ENCODE peak calls at places on chromosomes 1 and 21, in seven cellular contexts. B is heart right ventricle, N is H9, P is lower lobe of right lung, X is pancreas, A is ascending aorta, L is spleen. V is an unnamed sample.
A peak's percentile ranks its signal among the peaks of the same experiment; 100 is the strongest.

GRCh38 chr1:229029644-229030235 is 241.2 kb upstream of the RAB4A start:
- DNase-seq in B (no peak), P (no peak), X (no peak), N (no peak), A (no peak), L (no peak), V (no peak)

GRCh38 chr1:221429262-221429661 is 312.6 kb downstream of the DUSP10 start:
- DNase-seq in A (no peak), P (no peak), L (no peak), B (no peak), N (no peak), X (no peak), V (no peak)

GRCh38 chr1:151815716-151816327 is 10.6 kb upstream of the LINGO4 start:
- DNase-seq in P (no peak), A (no peak), B (no peak), N (no peak), X (no peak), L (peak; percentile 81), V (no peak)

GRCh38 chr1:241688940-241689368 is 36.9 kb downstream of the WDR64 start:
- DNase-seq in N (no peak), B (no peak), L (no peak), A (no peak), P (no peak), X (no peak), V (no peak)

GRCh38 chr1:58650141-58650540 is 49.7 kb downstream of the MYSM1 start:
- DNase-seq in X (no peak), L (no peak), B (no peak), N (no peak), P (no peak), A (no peak), V (no peak)

GRCh38 chr1:145729196-145729595 is 9.9 kb downstream of the CD160 start:
- DNase-seq in P (no peak), L (no peak), A (no peak), X (no peak), N (no peak), B (no peak), V (no peak)

GRCh38 chr1:4768553-4768952 is 114.1 kb downstream of the AJAP1 start:
- DNase-seq in N (no peak), B (no peak), X (no peak), L (peak; percentile 39), A (no peak), P (no peak), V (no peak)

GRCh38 chr1:43671626-43672330 is 21.8 kb downstream of the KDM4A start:
- DNase-seq in B (no peak), N (no peak), L (no peak), X (no peak), P (no peak), A (no peak), V (no peak)

GRCh38 chr1:95146637-95147036 is 29.5 kb downstream of the TLCD4 start:
- DNase-seq in P (no peak), L (no peak), B (no peak), A (no peak), X (no peak), N (no peak), V (no peak)

GRCh38 chr1:20481158-20481617 is 4.8 kb downstream of the CAMK2N1 start:
- DNase-seq in N (no peak), P (no peak), X (no peak), L (no peak), A (no peak), B (no peak), V (no peak)

GRCh38 chr1:78348526-78349284 is 142.1 kb upstream of the PTGFR start:
- DNase-seq in P (no peak), L (no peak), N (no peak), A (no peak), X (no peak), B (no peak), V (no peak)

GRCh38 chr1:116258668-116259419 is 114.2 kb upstream of the ATP1A1 start:
- DNase-seq in N (no peak), A (no peak), X (no peak), L (no peak), B (no peak), P (no peak), V (no peak)

GRCh38 chr1:209937996-209938959 is at the start of gene SYT14:
- DNase-seq in P (no peak), A (no peak), B (no peak), N (peak; percentile 84), X (peak; percentile 15), L (no peak), V (no peak)

GRCh38 chr21:46127239-46128105 is 27.9 kb downstream of the FTCD start:
- DNase-seq in L (peak; percentile 67), B (no peak), X (no peak), A (peak; percentile 63), N (no peak), P (peak; percentile 40), V (no peak)

GRCh38 chr1:53431725-53432306 is 27.4 kb upstream of the DMRTB1 start:
- DNase-seq in A (no peak), L (no peak), P (no peak), B (no peak), N (no peak), X (no peak), V (no peak)

GRCh38 chr1:10539411-10540043 is 64.8 kb downstream of the PEX14 start:
- DNase-seq in X (no peak), A (no peak), N (no peak), L (no peak), B (no peak), P (no peak), V (no peak)

GRCh38 chr1:200079576-200079975 is 52.1 kb downstream of the NR5A2 start:
- DNase-seq in P (no peak), B (no peak), A (no peak), N (no peak), L (no peak), X (no peak), V (no peak)

GRCh38 chr1:174726167-174726879 is 273.4 kb upstream of the CACYBP start:
- DNase-seq in A (no peak), N (no peak), P (no peak), X (no peak), B (no peak), L (no peak), V (no peak)

GRCh38 chr1:55437692-55438091 is 222.5 kb upstream of the USP24 start:
- DNase-seq in X (no peak), L (no peak), N (no peak), A (no peak), B (no peak), P (no peak), V (no peak)

GRCh38 chr1:182993746-182994145 is 29.5 kb upstream of the LAMC1 start:
- DNase-seq in A (no peak), P (no peak), X (no peak), B (no peak), N (no peak), L (no peak), V (no peak)

GRCh38 chr1:51651552-51651942 is 34.7 kb downstream of the OSBPL9 start:
- DNase-seq in X (no peak), A (no peak), N (no peak), B (no peak), P (no peak), L (no peak), V (no peak)

GRCh38 chr1:30748699-30749401 is 8.7 kb downstream of the LAPTM5 start:
- DNase-seq in B (no peak), X (no peak), A (no peak), P (peak; percentile 45), L (peak; percentile 75), N (no peak), V (no peak)
- H3K4me1 ChIP-seq in B (no peaks in the 10 kb centered on the region), X (no peaks in the 10 kb centered on the region), A (no peaks in the 10 kb centered on the region), P (peaks cover 94% of the 10 kb centered on the region), L (peaks cover 100% of the 10 kb centered on the region), N (no peaks in the 10 kb centered on the region), V (peaks cover 95% of the 10 kb centered on the region)

DNA sequence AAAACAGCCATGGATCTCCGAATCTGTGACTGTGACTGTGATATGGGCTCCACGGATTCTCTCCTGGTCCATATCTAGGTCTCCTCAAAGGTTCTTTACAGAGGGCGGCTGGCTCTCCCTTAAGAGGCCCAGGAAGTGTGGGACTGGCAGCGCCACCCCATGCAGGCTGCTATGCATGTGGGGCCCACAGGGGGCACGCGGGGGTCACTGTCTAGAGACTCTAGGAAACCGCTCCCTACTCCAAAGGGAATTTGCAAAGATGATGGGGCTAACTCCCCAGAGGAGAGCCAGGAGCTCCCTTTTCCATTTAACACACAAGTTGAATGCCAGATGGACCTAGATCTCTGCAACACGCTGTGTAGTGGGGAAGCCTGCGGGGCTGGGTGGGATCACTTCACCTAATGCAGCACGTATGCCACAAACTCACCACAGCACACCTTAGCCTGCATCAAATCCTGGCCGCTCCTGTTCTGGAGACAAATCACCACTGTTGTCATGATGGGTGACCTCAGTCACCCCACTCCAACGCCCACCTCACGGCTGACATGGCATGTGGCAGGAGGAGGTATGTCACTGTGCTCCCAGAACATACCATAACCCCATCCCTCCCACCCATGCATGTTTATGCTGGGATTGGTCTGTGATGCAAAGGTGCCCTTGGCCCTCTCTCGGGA is 61.7 kb downstream of the SLC45A1 start:
- DNase-seq in B (no peak), N (no peak), A (no peak), P (no peak), L (no peak), X (no peak), V (no peak)
- TF ChIP-seq CTCF in B (no peak), N (peak; percentile 23), A (no peak), P (no peak), L (no peak), X (no peak), V (no peak)

DNA sequence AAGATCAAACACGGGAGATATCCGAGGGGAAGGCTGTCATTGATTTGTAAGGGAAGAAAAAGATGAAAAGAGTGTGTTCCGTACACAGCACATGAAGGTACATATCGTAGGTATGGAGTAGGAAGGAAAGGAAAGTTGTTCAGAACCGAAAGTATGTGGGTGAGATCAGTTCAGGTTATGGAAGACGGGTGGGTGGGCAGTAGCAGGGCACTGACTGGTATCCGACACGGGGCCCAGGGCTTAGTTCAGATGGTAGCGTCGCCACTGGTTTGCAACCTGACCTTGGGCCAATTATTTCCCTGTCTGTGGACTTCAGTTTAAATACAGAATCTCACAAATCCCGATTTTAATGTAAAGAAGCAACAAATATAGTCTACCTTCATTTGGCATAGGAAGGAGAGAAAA is 27.8 kb upstream of the A3GALT2 start:
- DNase-seq in N (no peak), X (no peak), P (no peak), L (peak; percentile 76), A (no peak), B (no peak), V (no peak)
- H3K4me1 ChIP-seq in N (no peaks in the 10 kb centered on the region), X (peaks cover 11% of the 10 kb centered on the region), P (peaks cover 58% of the 10 kb centered on the region), L (peaks cover 67% of the 10 kb centered on the region), A (peaks cover 12% of the 10 kb centered on the region), B (peaks cover 54% of the 10 kb centered on the region), V (peaks cover 31% of the 10 kb centered on the region)

GRCh38 chr1:246527402-246528088 is 20.5 kb upstream of the SMYD3 start:
- DNase-seq in A (no peak), X (no peak), N (no peak), P (no peak), L (no peak), B (no peak), V (no peak)

GRCh38 chr1:246530482-246530881 is 23.4 kb upstream of the SMYD3 start:
- DNase-seq in L (no peak), A (no peak), B (no peak), X (no peak), N (no peak), P (no peak), V (no peak)

GRCh38 chr1:246526380-246526779 is 19.3 kb upstream of the SMYD3 start:
- DNase-seq in L (no peak), P (no peak), N (no peak), B (no peak), X (no peak), A (no peak), V (no peak)

GRCh38 chr1:246526915-246527314 is 19.8 kb upstream of the SMYD3 start:
- DNase-seq in X (no peak), L (no peak), N (no peak), A (no peak), B (no peak), P (no peak), V (no peak)

GRCh38 chr1:246528933-246529731 is 22.1 kb upstream of the SMYD3 start:
- DNase-seq in N (no peak), X (no peak), B (no peak), A (no peak), P (no peak), L (no peak), V (no peak)
- TF ChIP-seq CTCF in N (peak; percentile 41), X (no peak), B (no peak), A (no peak), P (no peak), L (no peak), V (no peak)

V was measured in esophagus squamous epithelium.